ENCODE peak calls at places on chromosome 15, in six cellular contexts. One of them, this sample, is unnamed.
A peak's percentile ranks its signal among the peaks of the same experiment; 100 is the strongest.

GRCh38 chr15:47431501-47431900 is 285.8 kb upstream of the SEMA6D start:
- DNase-seq in A549: no peak
- DNase-seq in heart left ventricle: no peak
- DNase-seq in brain microvascular endothelial cell: peak; percentile 98
- DNase-seq in retinal pigment epithelial cell: no peak
- DNase-seq in pancreas: no peak
- DNase-seq in this sample: peak; percentile 27

GRCh38 chr15:54159044-54159443 is 180.8 kb downstream of the UNC13C start:
- DNase-seq in A549: no peak
- DNase-seq in heart left ventricle: no peak
- DNase-seq in brain microvascular endothelial cell: no peak
- DNase-seq in retinal pigment epithelial cell: no peak
- DNase-seq in pancreas: no peak
- DNase-seq in this sample: no peak

GRCh38 chr15:85412956-85413854 is 32.8 kb downstream of the AKAP13 start:
- DNase-seq in A549: peak; percentile 93
- DNase-seq in heart left ventricle: peak; percentile 50
- DNase-seq in brain microvascular endothelial cell: peak; percentile 94
- DNase-seq in retinal pigment epithelial cell: peak; percentile 73
- DNase-seq in pancreas: peak; percentile 56
- DNase-seq in this sample: no peak

GRCh38 chr15:79474252-79474651 is 42.1 kb downstream of the MINAR1 start:
- DNase-seq in A549: no peak
- DNase-seq in heart left ventricle: no peak
- DNase-seq in brain microvascular endothelial cell: no peak
- DNase-seq in retinal pigment epithelial cell: peak; percentile 42
- DNase-seq in pancreas: no peak
- DNase-seq in this sample: peak; percentile 20

GRCh38 chr15:79455361-79455760 is 23.2 kb downstream of the MINAR1 start:
- DNase-seq in A549: no peak
- DNase-seq in heart left ventricle: no peak
- DNase-seq in brain microvascular endothelial cell: no peak
- DNase-seq in retinal pigment epithelial cell: no peak
- DNase-seq in pancreas: no peak
- DNase-seq in this sample: no peak

GRCh38 chr15:28103831-28104230 is 4.7 kb upstream of the OCA2 start:
- DNase-seq in A549: no peak
- DNase-seq in heart left ventricle: no peak
- DNase-seq in brain microvascular endothelial cell: no peak
- DNase-seq in retinal pigment epithelial cell: no peak
- DNase-seq in pancreas: no peak
- DNase-seq in this sample: no peak

GRCh38 chr15:39230205-39230916 is 350.5 kb upstream of the THBS1 start:
- DNase-seq in A549: no peak
- DNase-seq in heart left ventricle: no peak
- DNase-seq in brain microvascular endothelial cell: peak; percentile 40
- DNase-seq in retinal pigment epithelial cell: no peak
- DNase-seq in pancreas: no peak
- DNase-seq in this sample: no peak

GRCh38 chr15:51621917-51622268 is 678 bp downstream of the DMXL2 start:
- DNase-seq in A549: peak; percentile 69
- DNase-seq in heart left ventricle: peak; percentile 41
- DNase-seq in brain microvascular endothelial cell: peak; percentile 57
- DNase-seq in retinal pigment epithelial cell: peak; percentile 9
- DNase-seq in pancreas: peak; percentile 42
- DNase-seq in this sample: no peak

GRCh38 chr15:48899793-48900192 is 21.9 kb downstream of the EID1 start:
- DNase-seq in A549: no peak
- DNase-seq in heart left ventricle: no peak
- DNase-seq in brain microvascular endothelial cell: no peak
- DNase-seq in retinal pigment epithelial cell: no peak
- DNase-seq in pancreas: no peak
- DNase-seq in this sample: no peak

GRCh38 chr15:45169608-45170480 is 17.9 kb downstream of the SHF start:
- DNase-seq in A549: no peak
- DNase-seq in heart left ventricle: no peak
- DNase-seq in brain microvascular endothelial cell: no peak
- DNase-seq in retinal pigment epithelial cell: no peak
- DNase-seq in pancreas: no peak
- DNase-seq in this sample: no peak

GRCh38 chr15:29162411-29162810 is 107.2 kb downstream of the NSMCE3 start:
- DNase-seq in A549: no peak
- DNase-seq in heart left ventricle: no peak
- DNase-seq in brain microvascular endothelial cell: no peak
- DNase-seq in retinal pigment epithelial cell: peak; percentile 12
- DNase-seq in pancreas: no peak
- DNase-seq in this sample: no peak

GRCh38 chr15:29651476-29652072 is 170.7 kb downstream of the TJP1 start:
- DNase-seq in A549: no peak
- DNase-seq in heart left ventricle: no peak
- DNase-seq in brain microvascular endothelial cell: no peak
- DNase-seq in retinal pigment epithelial cell: no peak
- DNase-seq in pancreas: no peak
- DNase-seq in this sample: no peak

GRCh38 chr15:96629501-96629900 is 299.0 kb downstream of the NR2F2 start:
- DNase-seq in A549: no peak
- DNase-seq in heart left ventricle: peak; percentile 32
- DNase-seq in brain microvascular endothelial cell: peak; percentile 1
- DNase-seq in retinal pigment epithelial cell: no peak
- DNase-seq in pancreas: peak; percentile 9
- DNase-seq in this sample: no peak

GRCh38 chr15:50128266-50128665 is 9.2 kb upstream of the ATP8B4 start:
- DNase-seq in A549: peak; percentile 52
- DNase-seq in heart left ventricle: peak; percentile 74
- DNase-seq in brain microvascular endothelial cell: no peak
- DNase-seq in retinal pigment epithelial cell: no peak
- DNase-seq in pancreas: no peak
- DNase-seq in this sample: no peak

GRCh38 chr15:79967331-79968182 is 3.4 kb downstream of the BCL2A1 start:
- DNase-seq in A549: no peak
- DNase-seq in heart left ventricle: no peak
- DNase-seq in brain microvascular endothelial cell: no peak
- DNase-seq in retinal pigment epithelial cell: no peak
- DNase-seq in pancreas: no peak
- DNase-seq in this sample: no peak

GRCh38 chr15:83270176-83270575 is 14.3 kb downstream of the BNC1 start:
- DNase-seq in A549: no peak
- DNase-seq in heart left ventricle: no peak
- DNase-seq in brain microvascular endothelial cell: no peak
- DNase-seq in retinal pigment epithelial cell: no peak
- DNase-seq in pancreas: no peak
- DNase-seq in this sample: no peak

GRCh38 chr15:47618216-47618615 is 99.1 kb upstream of the SEMA6D start:
- DNase-seq in A549: no peak
- DNase-seq in heart left ventricle: no peak
- DNase-seq in brain microvascular endothelial cell: no peak
- DNase-seq in retinal pigment epithelial cell: no peak
- DNase-seq in pancreas: no peak
- DNase-seq in this sample: no peak

GRCh38 chr15:53978248-53978906 is at the start of gene UNC13C:
- DNase-seq in A549: peak; percentile 21
- DNase-seq in heart left ventricle: no peak
- DNase-seq in brain microvascular endothelial cell: peak; percentile 7
- DNase-seq in retinal pigment epithelial cell: no peak
- DNase-seq in pancreas: peak; percentile 12
- DNase-seq in this sample: no peak

GRCh38 chr15:80371924-80372323 is 32.3 kb upstream of the ARNT2 start:
- DNase-seq in A549: no peak
- DNase-seq in heart left ventricle: no peak
- DNase-seq in brain microvascular endothelial cell: no peak
- DNase-seq in retinal pigment epithelial cell: no peak
- DNase-seq in pancreas: no peak
- DNase-seq in this sample: no peak

GRCh38 chr15:43912208-43912607 is 85.4 kb downstream of the WDR76 start:
- DNase-seq in A549: no peak
- DNase-seq in heart left ventricle: no peak
- DNase-seq in brain microvascular endothelial cell: no peak
- DNase-seq in retinal pigment epithelial cell: no peak
- DNase-seq in pancreas: no peak
- DNase-seq in this sample: no peak

GRCh38 chr15:58115692-58116091 is 22.5 kb upstream of the AQP9 start:
- DNase-seq in A549: peak; percentile 32
- DNase-seq in heart left ventricle: no peak
- DNase-seq in brain microvascular endothelial cell: no peak
- DNase-seq in retinal pigment epithelial cell: no peak
- DNase-seq in pancreas: no peak
- DNase-seq in this sample: no peak

GRCh38 chr15:85030301-85031049 is 48.8 kb downstream of the PDE8A start:
- DNase-seq in A549: no peak
- DNase-seq in heart left ventricle: no peak
- DNase-seq in brain microvascular endothelial cell: peak; percentile 57
- DNase-seq in retinal pigment epithelial cell: no peak
- DNase-seq in pancreas: no peak
- DNase-seq in this sample: no peak

GRCh38 chr15:41125950-41126642 is 10.0 kb upstream of the INO80 start:
- DNase-seq in A549: no peak
- DNase-seq in heart left ventricle: no peak
- DNase-seq in brain microvascular endothelial cell: no peak
- DNase-seq in retinal pigment epithelial cell: no peak
- DNase-seq in pancreas: no peak
- DNase-seq in this sample: no peak

GRCh38 chr15:38768970-38769369 is 204.4 kb upstream of the RASGRP1 start:
- DNase-seq in A549: peak; percentile 14
- DNase-seq in heart left ventricle: no peak
- DNase-seq in brain microvascular endothelial cell: peak; percentile 46
- DNase-seq in retinal pigment epithelial cell: no peak
- DNase-seq in pancreas: peak; percentile 13
- DNase-seq in this sample: no peak

GRCh38 chr15:78691873-78692421 is 50.9 kb upstream of the CHRNB4 start:
- DNase-seq in A549: no peak
- DNase-seq in heart left ventricle: no peak
- DNase-seq in brain microvascular endothelial cell: no peak
- DNase-seq in retinal pigment epithelial cell: no peak
- DNase-seq in pancreas: no peak
- DNase-seq in this sample: no peak

GRCh38 chr15:55221090-55222011 is 24.6 kb upstream of the RSL24D1 start:
- DNase-seq in A549: peak; percentile 63
- DNase-seq in heart left ventricle: no peak
- DNase-seq in brain microvascular endothelial cell: peak; percentile 74
- DNase-seq in retinal pigment epithelial cell: peak; percentile 64
- DNase-seq in pancreas: no peak
- DNase-seq in this sample: peak; percentile 91

GRCh38 chr15:63915888-63916731 is 82.4 kb upstream of the HERC1 start:
- DNase-seq in A549: peak; percentile 47
- DNase-seq in heart left ventricle: no peak
- DNase-seq in brain microvascular endothelial cell: no peak
- DNase-seq in retinal pigment epithelial cell: no peak
- DNase-seq in pancreas: no peak
- DNase-seq in this sample: no peak
- TF ChIP-seq CTCF in A549: no peak
- TF ChIP-seq CTCF in heart left ventricle: peak; percentile 15
- TF ChIP-seq CTCF in brain microvascular endothelial cell: peak; percentile 76
- TF ChIP-seq CTCF in retinal pigment epithelial cell: peak; percentile 58
- TF ChIP-seq CTCF in pancreas: no peak
- TF ChIP-seq CTCF in this sample: peak; percentile 60

DNA sequence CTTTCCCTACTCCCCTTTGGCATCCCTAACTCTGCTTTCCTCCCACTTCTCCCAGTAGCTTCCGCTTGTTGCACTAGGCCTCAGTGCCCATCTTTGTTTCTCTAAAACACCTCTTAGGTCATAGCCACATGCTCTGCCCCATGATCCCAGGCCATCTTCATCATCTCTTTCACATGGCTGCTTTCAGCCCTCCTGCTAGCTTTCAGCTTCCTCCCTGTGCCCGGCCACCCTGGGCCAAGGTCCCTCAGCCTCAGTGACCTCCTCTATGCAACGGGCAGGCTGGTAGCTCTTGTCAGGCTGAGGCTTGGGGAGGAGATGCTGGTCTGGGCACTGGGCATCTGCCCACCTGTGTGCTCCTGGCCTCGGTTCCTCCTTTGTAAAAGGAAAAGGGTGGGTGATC is 2.3 kb downstream of the PLEKHO2 start:
- DNase-seq in A549: no peak
- DNase-seq in heart left ventricle: no peak
- DNase-seq in brain microvascular endothelial cell: no peak
- DNase-seq in retinal pigment epithelial cell: no peak
- DNase-seq in pancreas: no peak
- DNase-seq in this sample: no peak
- H3K4me3 ChIP-seq in A549: no peak overlapping the region
- H3K4me3 ChIP-seq in heart left ventricle: peak overlapping the region; percentile 96
- H3K4me3 ChIP-seq in brain microvascular endothelial cell: peak overlapping the region; percentile 20
- H3K4me3 ChIP-seq in retinal pigment epithelial cell: peak overlapping the region; percentile 4
- H3K4me3 ChIP-seq in pancreas: no peak overlapping the region
- H3K4me3 ChIP-seq in this sample: no peak overlapping the region

GRCh38 chr15:99729327-99729726 is 3.9 kb downstream of the LYSMD4 start:
- DNase-seq in A549: no peak
- DNase-seq in heart left ventricle: no peak
- DNase-seq in brain microvascular endothelial cell: no peak
- DNase-seq in retinal pigment epithelial cell: no peak
- DNase-seq in pancreas: no peak
- DNase-seq in this sample: no peak

GRCh38 chr15:99732268-99732641 is 982 bp downstream of the LYSMD4 start:
- DNase-seq in A549: no peak
- DNase-seq in heart left ventricle: no peak
- DNase-seq in brain microvascular endothelial cell: no peak
- DNase-seq in retinal pigment epithelial cell: no peak
- DNase-seq in pancreas: no peak
- DNase-seq in this sample: no peak

GRCh38 chr15:99727733-99728132 is 5.5 kb downstream of the LYSMD4 start:
- DNase-seq in A549: no peak
- DNase-seq in heart left ventricle: no peak
- DNase-seq in brain microvascular endothelial cell: no peak
- DNase-seq in retinal pigment epithelial cell: no peak
- DNase-seq in pancreas: no peak
- DNase-seq in this sample: no peak

GRCh38 chr15:99731336-99732267 is 1.6 kb downstream of the LYSMD4 start:
- DNase-seq in A549: no peak
- DNase-seq in heart left ventricle: no peak
- DNase-seq in brain microvascular endothelial cell: no peak
- DNase-seq in retinal pigment epithelial cell: no peak
- DNase-seq in pancreas: no peak
- DNase-seq in this sample: no peak

DNA sequence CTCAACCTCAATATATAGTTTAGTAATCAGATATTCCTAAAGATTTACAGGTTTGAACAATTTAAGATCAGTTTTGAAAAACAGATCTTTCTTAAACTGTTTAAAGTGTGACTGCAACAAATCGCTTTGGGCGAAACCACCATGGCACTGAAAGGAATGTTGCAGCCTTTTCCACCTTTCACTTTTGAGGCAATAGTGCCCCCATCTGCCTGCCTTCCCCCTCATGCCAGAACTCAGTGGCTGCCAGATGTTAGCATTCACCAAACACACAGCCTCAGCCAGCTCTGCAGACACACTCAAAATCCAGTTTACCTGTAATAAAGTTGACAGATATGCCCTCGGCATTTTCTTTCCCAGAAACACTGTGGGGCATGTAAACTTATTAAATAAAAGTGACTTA is 3.3 kb downstream of the LYSMD4 start:
- DNase-seq in A549: peak; percentile 34
- DNase-seq in heart left ventricle: peak; percentile 55
- DNase-seq in brain microvascular endothelial cell: peak; percentile 28
- DNase-seq in retinal pigment epithelial cell: no peak
- DNase-seq in pancreas: no peak
- DNase-seq in this sample: no peak
- TF ChIP-seq CTCF in A549: peak; percentile 50
- TF ChIP-seq CTCF in heart left ventricle: peak; percentile 62
- TF ChIP-seq CTCF in brain microvascular endothelial cell: peak; percentile 75
- TF ChIP-seq CTCF in retinal pigment epithelial cell: peak; percentile 50
- TF ChIP-seq CTCF in pancreas: no peak
- TF ChIP-seq CTCF in this sample: peak; percentile 65

GRCh38 chr15:92831459-92832229 is 68.5 kb upstream of the CHD2 start:
- DNase-seq in A549: peak; percentile 95
- DNase-seq in heart left ventricle: peak; percentile 94
- DNase-seq in brain microvascular endothelial cell: peak; percentile 93
- DNase-seq in retinal pigment epithelial cell: peak; percentile 96
- DNase-seq in pancreas: peak; percentile 90
- DNase-seq in this sample: peak; percentile 74
- H3K4me3 ChIP-seq in A549: peak overlapping the region; percentile 12
- H3K4me3 ChIP-seq in heart left ventricle: peak overlapping the region; percentile 19
- H3K4me3 ChIP-seq in brain microvascular endothelial cell: no peak overlapping the region
- H3K4me3 ChIP-seq in retinal pigment epithelial cell: peak overlapping the region; percentile 24
- H3K4me3 ChIP-seq in pancreas: no peak overlapping the region
- H3K4me3 ChIP-seq in this sample: no peak overlapping the region